ENCODE peak calls at places on chromosomes 13 and 19, in five cellular contexts. V, O, U, P and Y are unnamed samples.

GRCh38 chr19:51549533-51550324 is 18.3 kb upstream of the SIGLEC6 start:
- DNase-seq in V (no peak), O (peak; percentile 66), U (no peak), P (no peak), Y (no peak)

GRCh38 chr13:103187621-103188020 is 121.4 kb upstream of the SLC10A2 start:
- DNase-seq in V (no peak), O (no peak), U (no peak), P (no peak), Y (no peak)

GRCh38 chr13:77565635-77566034 is 30.1 kb downstream of the SCEL start:
- DNase-seq in V (no peak), O (no peak), U (no peak), P (peak; percentile 38), Y (no peak)

GRCh38 chr13:101144808-101145419 is 271.4 kb downstream of the NALCN start:
- DNase-seq in V (no peak), O (no peak), U (no peak), P (peak; percentile 50), Y (no peak)

GRCh38 chr13:63139277-63139676 is 1723.6 kb upstream of the PCDH20 start:
- DNase-seq in V (no peak), O (no peak), U (no peak), P (no peak), Y (no peak)

GRCh38 chr13:32427852-32428580 is at the start of gene N4BP2L1:
- DNase-seq in V (peak; percentile 71), O (peak; percentile 88), U (peak; percentile 80), P (peak; percentile 9), Y (peak; percentile 82)

GRCh38 chr13:27118428-27119054 is 53.1 kb downstream of the USP12 start:
- DNase-seq in V (no peak), O (no peak), U (no peak), P (no peak), Y (no peak)

GRCh38 chr13:21673592-21674270 is 2.9 kb downstream of the FGF9 start:
- DNase-seq in V (peak; percentile 58), O (no peak), U (no peak), P (peak; percentile 39), Y (peak; percentile 67)

GRCh38 chr13:108948269-108948671 is 318.9 kb downstream of the MYO16 start:
- DNase-seq in V (no peak), O (no peak), U (no peak), P (peak; percentile 88), Y (no peak)

GRCh38 chr13:26895808-26896466 is 135.4 kb upstream of the GPR12 start:
- DNase-seq in V (no peak), O (no peak), U (no peak), P (no peak), Y (no peak)

GRCh38 chr19:18220632-18221275 is 5.5 kb downstream of the PDE4C start:
- DNase-seq in V (no peak), O (no peak), U (no peak), P (no peak), Y (no peak)

DNA sequence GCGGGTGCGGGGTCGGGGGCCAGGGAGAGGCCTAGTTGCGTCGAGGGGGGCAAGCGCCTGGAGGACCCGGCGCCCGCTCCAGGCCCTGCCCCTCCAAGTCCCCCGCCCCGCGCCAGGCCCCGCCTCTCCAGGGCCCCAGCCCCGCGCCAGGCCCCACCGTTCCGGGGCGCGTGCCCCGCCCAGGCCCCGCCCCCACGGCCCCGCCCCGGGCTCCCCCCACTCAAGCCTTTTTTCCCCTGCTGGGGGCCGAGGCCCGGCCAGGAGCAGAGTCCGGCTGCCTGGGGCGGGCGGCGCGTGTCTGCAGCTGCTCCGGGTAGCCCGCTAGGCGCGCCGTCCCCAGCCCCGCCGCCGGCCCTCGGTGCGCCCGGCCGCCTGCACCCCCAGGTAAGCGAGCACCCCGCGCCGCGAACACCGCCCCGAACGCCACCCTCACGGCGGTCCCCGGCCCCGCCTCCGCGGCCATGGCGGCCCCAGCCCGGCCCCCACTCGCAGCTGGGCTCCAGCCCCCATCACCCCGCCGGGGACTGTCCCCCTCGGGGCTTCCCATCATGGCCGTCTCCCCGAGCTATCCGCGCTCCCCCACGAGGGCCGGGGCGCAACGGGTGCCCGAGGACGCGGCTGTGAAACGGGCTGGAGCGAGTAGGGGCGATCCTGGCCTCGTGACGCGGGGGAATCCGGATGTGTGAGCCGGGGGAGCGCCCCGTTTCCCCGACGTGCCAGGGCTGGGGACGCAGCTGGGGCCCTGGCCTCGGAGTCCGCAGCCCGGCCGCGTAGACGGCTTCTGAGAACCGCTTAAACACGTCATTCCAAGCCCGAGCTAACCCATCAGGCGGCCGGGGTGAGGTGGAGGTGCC is at the start of gene CERS4:
- DNase-seq in V (peak; percentile 81), O (peak; percentile 81), U (peak; percentile 30), P (peak; percentile 25), Y (peak; percentile 53)
- TF ChIP-seq POLR2A in V (no peak), O (no peak), U (no peak), P (peak; percentile 21), Y (no peak)

DNA sequence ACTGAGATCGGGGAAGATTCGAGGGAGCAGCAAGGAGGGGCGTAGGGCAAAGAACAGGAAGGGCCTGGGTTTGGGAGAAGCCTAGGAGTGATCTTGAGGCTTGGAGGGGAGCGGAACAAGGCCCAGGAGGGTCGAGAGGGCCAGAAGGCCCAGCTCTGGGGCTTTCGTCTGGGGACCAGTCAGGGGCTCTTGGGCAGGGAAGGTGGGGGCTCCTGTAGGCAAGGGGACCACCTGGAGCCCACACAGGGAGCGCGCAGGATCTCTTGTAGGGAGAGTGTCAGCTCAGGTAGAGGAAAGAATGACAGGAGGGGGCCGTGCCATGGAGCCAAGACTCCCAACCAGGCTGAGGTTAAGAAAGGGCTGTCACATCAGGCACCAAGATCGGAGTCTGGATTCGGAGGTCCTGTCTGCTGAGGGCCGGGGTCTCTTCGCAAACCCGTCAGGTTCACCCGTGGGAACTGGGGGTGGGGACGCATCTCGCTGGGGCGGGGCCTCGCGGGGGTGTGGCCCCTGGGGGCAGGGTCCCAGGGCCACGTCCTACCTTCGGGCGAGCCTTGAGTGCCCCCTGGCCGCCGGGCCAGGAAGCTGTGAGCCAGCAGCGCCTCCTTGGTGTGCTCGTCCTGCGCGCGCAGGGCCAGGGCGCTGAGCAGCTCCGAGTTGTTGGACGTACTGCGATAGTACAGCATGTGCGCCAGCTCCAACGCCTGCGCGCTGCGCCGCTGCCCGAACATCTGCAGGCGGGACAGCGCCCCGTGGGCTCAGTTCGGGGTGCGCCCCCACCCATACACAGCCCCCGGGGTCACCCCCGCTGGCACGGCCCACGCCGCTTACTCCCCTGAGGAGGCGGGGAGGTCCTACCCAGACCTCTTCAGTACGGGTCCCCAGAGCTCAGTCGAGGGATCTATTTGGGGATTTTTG is 8.4 kb downstream of the EMP3 start:
- DNase-seq in V (peak; percentile 95), O (peak; percentile 95), U (peak; percentile 76), P (peak; percentile 98), Y (peak; percentile 93)
- TF ChIP-seq POLR2A in V (no peak), O (no peak), U (no peak), P (peak; percentile 76), Y (no peak)

GRCh38 chr19:38266981-38267597 is 2.7 kb downstream of the SPINT2 start:
- DNase-seq in V (no peak), O (no peak), U (no peak), P (peak; percentile 77), Y (no peak)
- TF ChIP-seq POLR2A in V (no peak), O (peak; percentile 89), U (no peak), P (peak; percentile 8), Y (no peak)

GRCh38 chr13:40514797-40515196 is 151.6 kb downstream of the FOXO1 start:
- DNase-seq in V (no peak), O (no peak), U (no peak), P (no peak), Y (no peak)

GRCh38 chr13:40518481-40518882 is 148.0 kb downstream of the FOXO1 start:
- DNase-seq in V (peak; percentile 44), O (no peak), U (no peak), P (no peak), Y (no peak)

GRCh38 chr13:40519637-40520036 is 146.8 kb downstream of the FOXO1 start:
- DNase-seq in V (no peak), O (no peak), U (no peak), P (no peak), Y (no peak)

GRCh38 chr13:40517486-40518311 is 148.7 kb downstream of the FOXO1 start:
- DNase-seq in V (no peak), O (no peak), U (no peak), P (no peak), Y (no peak)

GRCh38 chr13:40515702-40516101 is 150.7 kb downstream of the FOXO1 start:
- DNase-seq in V (no peak), O (no peak), U (no peak), P (no peak), Y (no peak)
- TF ChIP-seq POLR2A in V (no peak), O (no peak), U (no peak), P (no peak), Y (no peak)

DNA sequence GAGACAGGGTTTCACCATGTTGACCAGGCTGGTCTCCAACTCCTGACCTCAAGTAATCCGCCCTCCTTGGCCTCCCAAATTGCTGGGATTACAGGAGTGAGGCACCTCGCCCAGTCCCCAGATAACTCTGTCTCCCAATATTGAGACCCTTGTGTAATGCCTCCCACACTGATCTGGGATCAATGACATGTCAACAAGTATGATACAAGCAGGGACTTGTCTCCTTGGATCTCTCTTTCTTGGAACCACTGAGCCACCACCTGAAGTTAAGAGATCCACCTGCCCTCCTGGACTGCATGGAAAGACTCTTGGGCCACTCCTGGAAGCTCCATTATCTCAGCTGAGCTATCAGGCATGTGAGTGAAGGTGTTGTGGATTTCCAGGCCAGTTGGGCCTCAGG is 15.1 kb downstream of the NFKBID start:
- DNase-seq in V (no peak), O (no peak), U (no peak), P (no peak), Y (no peak)
- TF ChIP-seq POLR2A in V (no peak), O (no peak), U (no peak), P (no peak), Y (no peak)

GRCh38 chr19:39469036-39469435 is 11.6 kb upstream of the TIMM50 start:
- DNase-seq in V (no peak), O (no peak), U (no peak), P (no peak), Y (no peak)
- TF ChIP-seq POLR2A in V (no peak), O (no peak), U (no peak), P (no peak), Y (no peak)